ENCODE peak calls at places on chromosomes 1 and 21, in eight cellular contexts. One of them, this sample, is unnamed.

GRCh38 chr21:38989745-38990423 is 184.2 kb downstream of the ETS2 start:
- DNase-seq in CD8-positive, alpha-beta T cell: no peak
- DNase-seq in activated CD4-positive, CD25-positive, alpha-beta regulatory T cell treated with anti-CD3 and anti-CD28 coated beads, Interleukin-2, amount 50 U/mL, for 16 hours: no peak
- DNase-seq in breast epithelium: no peak
- DNase-seq in T-helper 1 cell: no peak
- DNase-seq in brain microvascular endothelial cell: peak
- DNase-seq in hypothalamus: no peak
- DNase-seq in neuronal stem cell: peak
- DNase-seq in this sample: peak

GRCh38 chr1:54705153-54705552 is 10.5 kb upstream of the TTC4 start:
- DNase-seq in activated CD4-positive, CD25-positive, alpha-beta regulatory T cell treated with anti-CD3 and anti-CD28 coated beads, Interleukin-2, amount 50 U/mL, for 16 hours: no peak
- DNase-seq in brain microvascular endothelial cell: no peak
- DNase-seq in neuronal stem cell: no peak
- DNase-seq in CD8-positive, alpha-beta T cell: no peak
- DNase-seq in breast epithelium: no peak
- DNase-seq in hypothalamus: no peak
- DNase-seq in T-helper 1 cell: no peak
- DNase-seq in this sample: no peak

GRCh38 chr1:15384301-15384901 is 25.3 kb upstream of the EFHD2 start:
- DNase-seq in activated CD4-positive, CD25-positive, alpha-beta regulatory T cell treated with anti-CD3 and anti-CD28 coated beads, Interleukin-2, amount 50 U/mL, for 16 hours: no peak
- DNase-seq in T-helper 1 cell: no peak
- DNase-seq in brain microvascular endothelial cell: no peak
- DNase-seq in hypothalamus: peak
- DNase-seq in breast epithelium: no peak
- DNase-seq in CD8-positive, alpha-beta T cell: no peak
- DNase-seq in neuronal stem cell: peak
- DNase-seq in this sample: no peak

GRCh38 chr1:22494144-22494543 is 42.5 kb downstream of the ZBTB40 start:
- DNase-seq in neuronal stem cell: no peak
- DNase-seq in CD8-positive, alpha-beta T cell: no peak
- DNase-seq in activated CD4-positive, CD25-positive, alpha-beta regulatory T cell treated with anti-CD3 and anti-CD28 coated beads, Interleukin-2, amount 50 U/mL, for 16 hours: no peak
- DNase-seq in brain microvascular endothelial cell: no peak
- DNase-seq in breast epithelium: no peak
- DNase-seq in hypothalamus: no peak
- DNase-seq in T-helper 1 cell: no peak
- DNase-seq in this sample: no peak

GRCh38 chr1:48236716-48237470 is 14.4 kb downstream of the SLC5A9 start:
- DNase-seq in T-helper 1 cell: no peak
- DNase-seq in activated CD4-positive, CD25-positive, alpha-beta regulatory T cell treated with anti-CD3 and anti-CD28 coated beads, Interleukin-2, amount 50 U/mL, for 16 hours: no peak
- DNase-seq in breast epithelium: no peak
- DNase-seq in neuronal stem cell: peak
- DNase-seq in brain microvascular endothelial cell: peak
- DNase-seq in CD8-positive, alpha-beta T cell: no peak
- DNase-seq in hypothalamus: no peak
- DNase-seq in this sample: no peak

GRCh38 chr1:54842206-54842915 is 41.2 kb upstream of the TTC22 start:
- DNase-seq in T-helper 1 cell: no peak
- DNase-seq in neuronal stem cell: no peak
- DNase-seq in brain microvascular endothelial cell: no peak
- DNase-seq in hypothalamus: no peak
- DNase-seq in breast epithelium: peak
- DNase-seq in activated CD4-positive, CD25-positive, alpha-beta regulatory T cell treated with anti-CD3 and anti-CD28 coated beads, Interleukin-2, amount 50 U/mL, for 16 hours: no peak
- DNase-seq in CD8-positive, alpha-beta T cell: no peak
- DNase-seq in this sample: no peak

GRCh38 chr1:55143686-55144085 is 71.5 kb downstream of the USP24 start:
- DNase-seq in activated CD4-positive, CD25-positive, alpha-beta regulatory T cell treated with anti-CD3 and anti-CD28 coated beads, Interleukin-2, amount 50 U/mL, for 16 hours: no peak
- DNase-seq in neuronal stem cell: no peak
- DNase-seq in hypothalamus: no peak
- DNase-seq in CD8-positive, alpha-beta T cell: no peak
- DNase-seq in breast epithelium: no peak
- DNase-seq in brain microvascular endothelial cell: no peak
- DNase-seq in T-helper 1 cell: no peak
- DNase-seq in this sample: no peak

GRCh38 chr1:192151176-192151575 is 7.1 kb upstream of the RGS18 start:
- DNase-seq in activated CD4-positive, CD25-positive, alpha-beta regulatory T cell treated with anti-CD3 and anti-CD28 coated beads, Interleukin-2, amount 50 U/mL, for 16 hours: no peak
- DNase-seq in brain microvascular endothelial cell: no peak
- DNase-seq in T-helper 1 cell: no peak
- DNase-seq in hypothalamus: no peak
- DNase-seq in breast epithelium: no peak
- DNase-seq in neuronal stem cell: no peak
- DNase-seq in CD8-positive, alpha-beta T cell: no peak
- DNase-seq in this sample: no peak

GRCh38 chr1:30120268-30121000 is 603.0 kb downstream of the MATN1 start:
- DNase-seq in brain microvascular endothelial cell: no peak
- DNase-seq in T-helper 1 cell: no peak
- DNase-seq in breast epithelium: no peak
- DNase-seq in activated CD4-positive, CD25-positive, alpha-beta regulatory T cell treated with anti-CD3 and anti-CD28 coated beads, Interleukin-2, amount 50 U/mL, for 16 hours: no peak
- DNase-seq in hypothalamus: no peak
- DNase-seq in CD8-positive, alpha-beta T cell: no peak
- DNase-seq in neuronal stem cell: no peak
- DNase-seq in this sample: no peak

GRCh38 chr1:247390116-247390791 is 25.7 kb upstream of the NLRP3 start:
- DNase-seq in brain microvascular endothelial cell: peak
- DNase-seq in hypothalamus: peak
- DNase-seq in CD8-positive, alpha-beta T cell: peak
- DNase-seq in T-helper 1 cell: peak
- DNase-seq in breast epithelium: peak
- DNase-seq in activated CD4-positive, CD25-positive, alpha-beta regulatory T cell treated with anti-CD3 and anti-CD28 coated beads, Interleukin-2, amount 50 U/mL, for 16 hours: peak
- DNase-seq in neuronal stem cell: peak
- DNase-seq in this sample: no peak

GRCh38 chr1:147586412-147586811 is 45.1 kb downstream of the BCL9 start:
- DNase-seq in hypothalamus: no peak
- DNase-seq in brain microvascular endothelial cell: no peak
- DNase-seq in activated CD4-positive, CD25-positive, alpha-beta regulatory T cell treated with anti-CD3 and anti-CD28 coated beads, Interleukin-2, amount 50 U/mL, for 16 hours: no peak
- DNase-seq in CD8-positive, alpha-beta T cell: no peak
- DNase-seq in T-helper 1 cell: no peak
- DNase-seq in neuronal stem cell: peak
- DNase-seq in breast epithelium: no peak
- DNase-seq in this sample: no peak

GRCh38 chr21:15039607-15040299 is 25.0 kb downstream of the NRIP1 start:
- DNase-seq in T-helper 1 cell: no peak
- DNase-seq in breast epithelium: no peak
- DNase-seq in activated CD4-positive, CD25-positive, alpha-beta regulatory T cell treated with anti-CD3 and anti-CD28 coated beads, Interleukin-2, amount 50 U/mL, for 16 hours: no peak
- DNase-seq in brain microvascular endothelial cell: no peak
- DNase-seq in neuronal stem cell: no peak
- DNase-seq in CD8-positive, alpha-beta T cell: no peak
- DNase-seq in hypothalamus: no peak
- DNase-seq in this sample: no peak

GRCh38 chr1:24702511-24703293 is 42.5 kb upstream of the CLIC4 start:
- DNase-seq in breast epithelium: no peak
- DNase-seq in neuronal stem cell: no peak
- DNase-seq in T-helper 1 cell: no peak
- DNase-seq in activated CD4-positive, CD25-positive, alpha-beta regulatory T cell treated with anti-CD3 and anti-CD28 coated beads, Interleukin-2, amount 50 U/mL, for 16 hours: no peak
- DNase-seq in hypothalamus: no peak
- DNase-seq in brain microvascular endothelial cell: no peak
- DNase-seq in CD8-positive, alpha-beta T cell: no peak
- DNase-seq in this sample: no peak

GRCh38 chr1:61301824-61302652 is 219.7 kb downstream of the NFIA start:
- DNase-seq in hypothalamus: no peak
- DNase-seq in neuronal stem cell: no peak
- DNase-seq in CD8-positive, alpha-beta T cell: no peak
- DNase-seq in breast epithelium: no peak
- DNase-seq in T-helper 1 cell: no peak
- DNase-seq in activated CD4-positive, CD25-positive, alpha-beta regulatory T cell treated with anti-CD3 and anti-CD28 coated beads, Interleukin-2, amount 50 U/mL, for 16 hours: no peak
- DNase-seq in brain microvascular endothelial cell: peak
- DNase-seq in this sample: no peak

GRCh38 chr1:100187912-100188311 is 9.9 kb upstream of the LRRC39 start:
- DNase-seq in activated CD4-positive, CD25-positive, alpha-beta regulatory T cell treated with anti-CD3 and anti-CD28 coated beads, Interleukin-2, amount 50 U/mL, for 16 hours: no peak
- DNase-seq in CD8-positive, alpha-beta T cell: no peak
- DNase-seq in breast epithelium: no peak
- DNase-seq in T-helper 1 cell: no peak
- DNase-seq in neuronal stem cell: no peak
- DNase-seq in brain microvascular endothelial cell: no peak
- DNase-seq in hypothalamus: no peak
- DNase-seq in this sample: peak

GRCh38 chr1:234495231-234495990 is 16.4 kb upstream of the TARBP1 start:
- DNase-seq in activated CD4-positive, CD25-positive, alpha-beta regulatory T cell treated with anti-CD3 and anti-CD28 coated beads, Interleukin-2, amount 50 U/mL, for 16 hours: no peak
- DNase-seq in CD8-positive, alpha-beta T cell: no peak
- DNase-seq in T-helper 1 cell: no peak
- DNase-seq in neuronal stem cell: no peak
- DNase-seq in brain microvascular endothelial cell: peak
- DNase-seq in breast epithelium: no peak
- DNase-seq in hypothalamus: no peak
- DNase-seq in this sample: no peak

GRCh38 chr1:54498383-54499096 is 49.5 kb upstream of the ACOT11 start:
- DNase-seq in activated CD4-positive, CD25-positive, alpha-beta regulatory T cell treated with anti-CD3 and anti-CD28 coated beads, Interleukin-2, amount 50 U/mL, for 16 hours: no peak
- DNase-seq in hypothalamus: no peak
- DNase-seq in T-helper 1 cell: no peak
- DNase-seq in neuronal stem cell: no peak
- DNase-seq in CD8-positive, alpha-beta T cell: no peak
- DNase-seq in brain microvascular endothelial cell: no peak
- DNase-seq in breast epithelium: no peak
- DNase-seq in this sample: no peak

GRCh38 chr1:109113787-109114568 is at the start of gene ELAPOR1:
- DNase-seq in T-helper 1 cell: peak
- DNase-seq in hypothalamus: peak
- DNase-seq in neuronal stem cell: peak
- DNase-seq in breast epithelium: peak
- DNase-seq in brain microvascular endothelial cell: no peak
- DNase-seq in activated CD4-positive, CD25-positive, alpha-beta regulatory T cell treated with anti-CD3 and anti-CD28 coated beads, Interleukin-2, amount 50 U/mL, for 16 hours: peak
- DNase-seq in CD8-positive, alpha-beta T cell: peak
- DNase-seq in this sample: no peak

GRCh38 chr1:70818391-70818790 is 229.2 kb downstream of the PTGER3 start:
- DNase-seq in activated CD4-positive, CD25-positive, alpha-beta regulatory T cell treated with anti-CD3 and anti-CD28 coated beads, Interleukin-2, amount 50 U/mL, for 16 hours: no peak
- DNase-seq in hypothalamus: no peak
- DNase-seq in T-helper 1 cell: no peak
- DNase-seq in breast epithelium: no peak
- DNase-seq in neuronal stem cell: no peak
- DNase-seq in CD8-positive, alpha-beta T cell: no peak
- DNase-seq in brain microvascular endothelial cell: no peak
- DNase-seq in this sample: no peak

GRCh38 chr1:205294914-205295310 is 26.6 kb downstream of the NUAK2 start:
- DNase-seq in brain microvascular endothelial cell: no peak
- DNase-seq in hypothalamus: no peak
- DNase-seq in breast epithelium: no peak
- DNase-seq in activated CD4-positive, CD25-positive, alpha-beta regulatory T cell treated with anti-CD3 and anti-CD28 coated beads, Interleukin-2, amount 50 U/mL, for 16 hours: no peak
- DNase-seq in neuronal stem cell: no peak
- DNase-seq in CD8-positive, alpha-beta T cell: no peak
- DNase-seq in T-helper 1 cell: no peak
- DNase-seq in this sample: no peak

GRCh38 chr1:217605390-217605789 is 25.5 kb downstream of the GPATCH2 start:
- DNase-seq in brain microvascular endothelial cell: no peak
- DNase-seq in T-helper 1 cell: no peak
- DNase-seq in CD8-positive, alpha-beta T cell: no peak
- DNase-seq in activated CD4-positive, CD25-positive, alpha-beta regulatory T cell treated with anti-CD3 and anti-CD28 coated beads, Interleukin-2, amount 50 U/mL, for 16 hours: no peak
- DNase-seq in neuronal stem cell: no peak
- DNase-seq in hypothalamus: no peak
- DNase-seq in breast epithelium: no peak
- DNase-seq in this sample: no peak

GRCh38 chr1:164977561-164977960 is 379.0 kb downstream of the LMX1A start:
- DNase-seq in T-helper 1 cell: no peak
- DNase-seq in CD8-positive, alpha-beta T cell: no peak
- DNase-seq in activated CD4-positive, CD25-positive, alpha-beta regulatory T cell treated with anti-CD3 and anti-CD28 coated beads, Interleukin-2, amount 50 U/mL, for 16 hours: no peak
- DNase-seq in neuronal stem cell: no peak
- DNase-seq in brain microvascular endothelial cell: no peak
- DNase-seq in hypothalamus: no peak
- DNase-seq in breast epithelium: no peak
- DNase-seq in this sample: no peak

GRCh38 chr1:17229379-17229778 is 19.5 kb upstream of the PADI3 start:
- DNase-seq in neuronal stem cell: no peak
- DNase-seq in hypothalamus: no peak
- DNase-seq in breast epithelium: no peak
- DNase-seq in CD8-positive, alpha-beta T cell: no peak
- DNase-seq in brain microvascular endothelial cell: no peak
- DNase-seq in activated CD4-positive, CD25-positive, alpha-beta regulatory T cell treated with anti-CD3 and anti-CD28 coated beads, Interleukin-2, amount 50 U/mL, for 16 hours: no peak
- DNase-seq in T-helper 1 cell: no peak
- DNase-seq in this sample: no peak

GRCh38 chr1:226066415-226067077 is 4.0 kb downstream of the H3-3A start:
- DNase-seq in neuronal stem cell: no peak
- DNase-seq in brain microvascular endothelial cell: peak
- DNase-seq in activated CD4-positive, CD25-positive, alpha-beta regulatory T cell treated with anti-CD3 and anti-CD28 coated beads, Interleukin-2, amount 50 U/mL, for 16 hours: no peak
- DNase-seq in T-helper 1 cell: no peak
- DNase-seq in CD8-positive, alpha-beta T cell: no peak
- DNase-seq in hypothalamus: no peak
- DNase-seq in breast epithelium: no peak
- DNase-seq in this sample: no peak

GRCh38 chr1:241736387-241736786 is 84.3 kb downstream of the WDR64 start:
- DNase-seq in hypothalamus: no peak
- DNase-seq in activated CD4-positive, CD25-positive, alpha-beta regulatory T cell treated with anti-CD3 and anti-CD28 coated beads, Interleukin-2, amount 50 U/mL, for 16 hours: no peak
- DNase-seq in CD8-positive, alpha-beta T cell: no peak
- DNase-seq in neuronal stem cell: no peak
- DNase-seq in breast epithelium: no peak
- DNase-seq in brain microvascular endothelial cell: no peak
- DNase-seq in T-helper 1 cell: no peak
- DNase-seq in this sample: no peak

GRCh38 chr1:109803901-109804331 is 40.2 kb upstream of the EPS8L3 start:
- DNase-seq in activated CD4-positive, CD25-positive, alpha-beta regulatory T cell treated with anti-CD3 and anti-CD28 coated beads, Interleukin-2, amount 50 U/mL, for 16 hours: no peak
- DNase-seq in breast epithelium: peak
- DNase-seq in neuronal stem cell: no peak
- DNase-seq in brain microvascular endothelial cell: no peak
- DNase-seq in CD8-positive, alpha-beta T cell: no peak
- DNase-seq in hypothalamus: no peak
- DNase-seq in T-helper 1 cell: no peak
- DNase-seq in this sample: no peak

GRCh38 chr1:10768552-10768951 is 27.9 kb downstream of the CASZ1 start:
- DNase-seq in neuronal stem cell: no peak
- DNase-seq in breast epithelium: no peak
- DNase-seq in CD8-positive, alpha-beta T cell: no peak
- DNase-seq in brain microvascular endothelial cell: no peak
- DNase-seq in hypothalamus: no peak
- DNase-seq in activated CD4-positive, CD25-positive, alpha-beta regulatory T cell treated with anti-CD3 and anti-CD28 coated beads, Interleukin-2, amount 50 U/mL, for 16 hours: no peak
- DNase-seq in T-helper 1 cell: no peak
- DNase-seq in this sample: no peak

GRCh38 chr1:42173155-42173933 is 8.8 kb upstream of the GUCA2A start:
- DNase-seq in T-helper 1 cell: peak
- DNase-seq in CD8-positive, alpha-beta T cell: peak
- DNase-seq in hypothalamus: no peak
- DNase-seq in breast epithelium: peak
- DNase-seq in neuronal stem cell: peak
- DNase-seq in brain microvascular endothelial cell: peak
- DNase-seq in activated CD4-positive, CD25-positive, alpha-beta regulatory T cell treated with anti-CD3 and anti-CD28 coated beads, Interleukin-2, amount 50 U/mL, for 16 hours: peak
- DNase-seq in this sample: no peak

GRCh38 chr1:180228648-180229482 is 1.2 kb upstream of the LHX4 start:
- DNase-seq in neuronal stem cell: no peak
- DNase-seq in T-helper 1 cell: no peak
- DNase-seq in CD8-positive, alpha-beta T cell: no peak
- DNase-seq in breast epithelium: no peak
- DNase-seq in activated CD4-positive, CD25-positive, alpha-beta regulatory T cell treated with anti-CD3 and anti-CD28 coated beads, Interleukin-2, amount 50 U/mL, for 16 hours: no peak
- DNase-seq in brain microvascular endothelial cell: no peak
- DNase-seq in hypothalamus: no peak
- DNase-seq in this sample: no peak

GRCh38 chr1:74584185-74584584 is 71.8 kb upstream of the LRRC53 start:
- DNase-seq in neuronal stem cell: no peak
- DNase-seq in activated CD4-positive, CD25-positive, alpha-beta regulatory T cell treated with anti-CD3 and anti-CD28 coated beads, Interleukin-2, amount 50 U/mL, for 16 hours: no peak
- DNase-seq in T-helper 1 cell: no peak
- DNase-seq in breast epithelium: no peak
- DNase-seq in hypothalamus: no peak
- DNase-seq in brain microvascular endothelial cell: no peak
- DNase-seq in CD8-positive, alpha-beta T cell: no peak
- DNase-seq in this sample: no peak

GRCh38 chr1:173411835-173412742 is 65.0 kb upstream of the PRDX6 start:
- DNase-seq in breast epithelium: no peak
- DNase-seq in T-helper 1 cell: no peak
- DNase-seq in hypothalamus: no peak
- DNase-seq in activated CD4-positive, CD25-positive, alpha-beta regulatory T cell treated with anti-CD3 and anti-CD28 coated beads, Interleukin-2, amount 50 U/mL, for 16 hours: no peak
- DNase-seq in neuronal stem cell: no peak
- DNase-seq in brain microvascular endothelial cell: peak
- DNase-seq in CD8-positive, alpha-beta T cell: no peak
- DNase-seq in this sample: no peak

GRCh38 chr1:210072891-210073509 is 135.0 kb downstream of the SYT14 start:
- DNase-seq in breast epithelium: no peak
- DNase-seq in brain microvascular endothelial cell: no peak
- DNase-seq in hypothalamus: no peak
- DNase-seq in activated CD4-positive, CD25-positive, alpha-beta regulatory T cell treated with anti-CD3 and anti-CD28 coated beads, Interleukin-2, amount 50 U/mL, for 16 hours: no peak
- DNase-seq in CD8-positive, alpha-beta T cell: no peak
- DNase-seq in neuronal stem cell: no peak
- DNase-seq in T-helper 1 cell: no peak
- DNase-seq in this sample: no peak

GRCh38 chr1:234206651-234207284 is 166.5 kb upstream of the COA6 start:
- DNase-seq in activated CD4-positive, CD25-positive, alpha-beta regulatory T cell treated with anti-CD3 and anti-CD28 coated beads, Interleukin-2, amount 50 U/mL, for 16 hours: no peak
- DNase-seq in T-helper 1 cell: no peak
- DNase-seq in brain microvascular endothelial cell: peak
- DNase-seq in breast epithelium: peak
- DNase-seq in hypothalamus: no peak
- DNase-seq in CD8-positive, alpha-beta T cell: no peak
- DNase-seq in neuronal stem cell: no peak
- DNase-seq in this sample: no peak

GRCh38 chr1:76625887-76626286 is 241.4 kb upstream of the ST6GALNAC5 start:
- DNase-seq in T-helper 1 cell: no peak
- DNase-seq in hypothalamus: no peak
- DNase-seq in activated CD4-positive, CD25-positive, alpha-beta regulatory T cell treated with anti-CD3 and anti-CD28 coated beads, Interleukin-2, amount 50 U/mL, for 16 hours: no peak
- DNase-seq in breast epithelium: no peak
- DNase-seq in neuronal stem cell: no peak
- DNase-seq in brain microvascular endothelial cell: no peak
- DNase-seq in CD8-positive, alpha-beta T cell: no peak
- DNase-seq in this sample: no peak